ENCODE peak calls at places on chromosomes 13 and 19, in five cellular contexts. L is ascending aorta; W is IMR-90; J is substantia nigra; O is activated CD4-positive, alpha-beta T cell treated with anti-CD3 and anti-CD28 coated beads, Interleukin-2, amount 50 U/mL, for 24 hours. A is an unnamed sample.

GRCh38 chr19:51668167-51668566 is 21.5 kb upstream of the SIGLEC14 start:
- DNase-seq in L (no peak), W (no peak), J (no peak), O (no peak), A (no peak)

GRCh38 chr13:72820156-72820897 is 38.4 kb downstream of the PIBF1 start:
- DNase-seq in L (no peak), W (peak), J (no peak), O (no peak), A (peak)

GRCh38 chr19:42076375-42076944 is 494 bp downstream of the ZNF574 start:
- DNase-seq in L (peak), W (no peak), J (peak), O (peak), A (no peak)

GRCh38 chr19:2076481-2077082 is 19.5 kb downstream of the MOB3A start:
- DNase-seq in L (no peak), W (no peak), J (no peak), O (no peak), A (no peak)

GRCh38 chr19:14494910-14495677 is 833 bp downstream of the GIPC1 start:
- DNase-seq in L (no peak), W (no peak), J (no peak), O (no peak), A (no peak)

GRCh38 chr19:29672319-29672932 is 7.2 kb downstream of the PLEKHF1 start:
- DNase-seq in L (no peak), W (no peak), J (no peak), O (no peak), A (no peak)

GRCh38 chr19:16207063-16207462 is 9.4 kb downstream of the AP1M1 start:
- DNase-seq in L (no peak), W (no peak), J (no peak), O (no peak), A (no peak)

GRCh38 chr13:41224113-41225110 is 30.0 kb upstream of the KBTBD7 start:
- DNase-seq in L (no peak), W (peak), J (no peak), O (no peak), A (peak)

GRCh38 chr19:11094520-11094894 is 5.2 kb downstream of the LDLR start:
- DNase-seq in L (no peak), W (no peak), J (no peak), O (no peak), A (no peak)

GRCh38 chr13:68261105-68261504 is 1031.0 kb upstream of the PCDH9 start:
- DNase-seq in L (no peak), W (no peak), J (no peak), O (no peak), A (no peak)